ENCODE peak calls at places on chromosomes 13 and 19, in five cellular contexts. Z, P, W, E and G are unnamed samples.

GRCh38 chr19:17687141-17687856 is 855 bp downstream of the UNC13A start:
- DNase-seq in Z (no peak), P (no peak), W (no peak), E (no peak), G (no peak)

GRCh38 chr19:36128392-36128736 is 11.5 kb upstream of the CAPNS1 start:
- DNase-seq in Z (no peak), P (no peak), W (no peak), E (no peak), G (no peak)

GRCh38 chr13:32425158-32425557 is 2.8 kb downstream of the N4BP2L1 start:
- DNase-seq in Z (no peak), P (no peak), W (no peak), E (no peak), G (no peak)

GRCh38 chr19:34686455-34686854 is 9.0 kb downstream of the ZNF302 start:
- DNase-seq in Z (no peak), P (no peak), W (no peak), E (no peak), G (no peak)

GRCh38 chr13:33228645-33229445 is 56.7 kb downstream of the STARD13 start:
- DNase-seq in Z (no peak), P (no peak), W (peak; percentile 57), E (peak; percentile 60), G (no peak)

GRCh38 chr13:49935171-49936084 is 712 bp downstream of the SPRYD7 start:
- DNase-seq in Z (no peak), P (peak; percentile 62), W (no peak), E (peak; percentile 30), G (no peak)

GRCh38 chr13:111922086-111922485 is 144.9 kb upstream of the SOX1 start:
- DNase-seq in Z (no peak), P (no peak), W (no peak), E (no peak), G (no peak)

GRCh38 chr19:14383556-14383897 is 2.3 kb downstream of the ADGRE5 start:
- DNase-seq in Z (no peak), P (no peak), W (no peak), E (peak; percentile 20), G (no peak)

GRCh38 chr13:73303858-73304257 is 245.1 kb downstream of the KLF5 start:
- DNase-seq in Z (no peak), P (no peak), W (no peak), E (no peak), G (peak; percentile 9)

GRCh38 chr19:35731779-35732405 is 10.4 kb downstream of the IGFLR1 start:
- DNase-seq in Z (no peak), P (no peak), W (no peak), E (no peak), G (no peak)

GRCh38 chr19:35447870-35448492 is at the start of gene FFAR2:
- DNase-seq in Z (no peak), P (no peak), W (no peak), E (no peak), G (no peak)

GRCh38 chr19:38190061-38190460 is 34.0 kb downstream of the DPF1 start:
- DNase-seq in Z (no peak), P (no peak), W (no peak), E (no peak), G (no peak)

GRCh38 chr13:108776650-108777049 is 147.2 kb downstream of the MYO16 start:
- DNase-seq in Z (no peak), P (no peak), W (no peak), E (no peak), G (no peak)

GRCh38 chr13:97627566-97627965 is 193.6 kb downstream of the RAP2A start:
- DNase-seq in Z (peak; percentile 10), P (no peak), W (peak; percentile 67), E (no peak), G (peak; percentile 7)

GRCh38 chr19:19489804-19490204 is 25.5 kb downstream of the TSSK6 start:
- DNase-seq in Z (no peak), P (no peak), W (no peak), E (no peak), G (no peak)

GRCh38 chr13:51221674-51222509 is at the start of gene FAM124A:
- DNase-seq in Z (no peak), P (no peak), W (no peak), E (peak; percentile 63), G (no peak)

GRCh38 chr13:28401303-28402056 is 93.4 kb downstream of the FLT1 start:
- DNase-seq in Z (no peak), P (no peak), W (no peak), E (peak; percentile 32), G (peak; percentile 80)

GRCh38 chr13:44904982-44905381 is 84.3 kb downstream of the NUFIP1 start:
- DNase-seq in Z (no peak), P (peak; percentile 38), W (peak; percentile 97), E (no peak), G (peak; percentile 96)

GRCh38 chr19:48445256-48445605 is 552 bp upstream of the GRWD1 start:
- DNase-seq in Z (no peak), P (no peak), W (peak; percentile 81), E (peak; percentile 57), G (peak; percentile 52)

GRCh38 chr19:33948651-33949335 is 152.1 kb downstream of the KCTD15 start:
- DNase-seq in Z (no peak), P (no peak), W (no peak), E (no peak), G (no peak)

GRCh38 chr13:24083722-24084421 is 76.6 kb upstream of the SPATA13 start:
- DNase-seq in Z (no peak), P (no peak), W (no peak), E (no peak), G (no peak)

GRCh38 chr19:15508035-15508710 is at the start of gene CYP4F22:
- DNase-seq in Z (no peak), P (no peak), W (no peak), E (no peak), G (no peak)

GRCh38 chr13:59842507-59842906 is 321.2 kb downstream of the DIAPH3 start:
- DNase-seq in Z (no peak), P (no peak), W (no peak), E (no peak), G (no peak)

GRCh38 chr13:59843040-59843439 is 320.7 kb downstream of the DIAPH3 start:
- DNase-seq in Z (no peak), P (no peak), W (no peak), E (no peak), G (no peak)

GRCh38 chr13:59846845-59847620 is 316.7 kb downstream of the DIAPH3 start:
- DNase-seq in Z (no peak), P (no peak), W (no peak), E (no peak), G (no peak)
- TF ChIP-seq CTCF in Z (no peak), P (no peak), W (no peak), E (no peak), G (no peak)

GRCh38 chr13:96544965-96545364 is 449.3 kb downstream of the OXGR1 start:
- DNase-seq in Z (no peak), P (no peak), W (no peak), E (no peak), G (no peak)
- TF ChIP-seq CTCF in Z (no peak), P (no peak), W (no peak), E (no peak), G (no peak)

DNA sequence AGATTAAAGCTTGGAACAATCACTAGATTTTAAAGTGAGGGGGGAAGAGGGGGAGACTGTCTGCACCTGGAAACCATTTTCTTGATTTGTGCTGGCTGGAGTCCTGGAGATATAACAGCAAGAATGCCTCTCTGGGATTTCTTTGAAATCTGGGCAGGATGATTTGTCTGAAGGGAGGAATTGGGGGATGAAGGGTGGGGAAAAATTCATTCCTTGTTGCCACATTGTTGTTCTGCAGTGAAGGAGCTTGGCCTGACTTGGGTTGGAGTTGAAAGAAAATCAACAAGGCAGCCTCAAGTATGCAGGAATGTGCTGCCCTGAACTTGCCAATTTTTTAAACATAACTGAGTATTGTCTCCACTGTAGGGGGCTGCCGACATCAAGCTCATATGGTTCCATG is 627.6 kb upstream of the KLF12 start:
- DNase-seq in Z (no peak), P (no peak), W (peak; percentile 91), E (no peak), G (no peak)
- TF ChIP-seq CTCF in Z (no peak), P (no peak), W (no peak), E (no peak), G (no peak)

GRCh38 chr19:6802336-6803035 is 30.0 kb downstream of the VAV1 start:
- DNase-seq in Z (peak; percentile 28), P (peak; percentile 53), W (no peak), E (peak; percentile 73), G (no peak)

GRCh38 chr19:6806488-6806887 is 34.0 kb downstream of the VAV1 start:
- DNase-seq in Z (no peak), P (no peak), W (no peak), E (no peak), G (no peak)

GRCh38 chr19:6800991-6801396 is 28.5 kb downstream of the VAV1 start:
- DNase-seq in Z (no peak), P (no peak), W (no peak), E (no peak), G (no peak)

GRCh38 chr19:6803036-6803404 is 30.5 kb downstream of the VAV1 start:
- DNase-seq in Z (no peak), P (no peak), W (no peak), E (no peak), G (no peak)

GRCh38 chr19:6801397-6802086 is 29.0 kb downstream of the VAV1 start:
- DNase-seq in Z (peak; percentile 22), P (peak; percentile 77), W (no peak), E (peak; percentile 78), G (no peak)
- TF ChIP-seq CTCF in Z (no peak), P (no peak), W (no peak), E (no peak), G (no peak)

DNA sequence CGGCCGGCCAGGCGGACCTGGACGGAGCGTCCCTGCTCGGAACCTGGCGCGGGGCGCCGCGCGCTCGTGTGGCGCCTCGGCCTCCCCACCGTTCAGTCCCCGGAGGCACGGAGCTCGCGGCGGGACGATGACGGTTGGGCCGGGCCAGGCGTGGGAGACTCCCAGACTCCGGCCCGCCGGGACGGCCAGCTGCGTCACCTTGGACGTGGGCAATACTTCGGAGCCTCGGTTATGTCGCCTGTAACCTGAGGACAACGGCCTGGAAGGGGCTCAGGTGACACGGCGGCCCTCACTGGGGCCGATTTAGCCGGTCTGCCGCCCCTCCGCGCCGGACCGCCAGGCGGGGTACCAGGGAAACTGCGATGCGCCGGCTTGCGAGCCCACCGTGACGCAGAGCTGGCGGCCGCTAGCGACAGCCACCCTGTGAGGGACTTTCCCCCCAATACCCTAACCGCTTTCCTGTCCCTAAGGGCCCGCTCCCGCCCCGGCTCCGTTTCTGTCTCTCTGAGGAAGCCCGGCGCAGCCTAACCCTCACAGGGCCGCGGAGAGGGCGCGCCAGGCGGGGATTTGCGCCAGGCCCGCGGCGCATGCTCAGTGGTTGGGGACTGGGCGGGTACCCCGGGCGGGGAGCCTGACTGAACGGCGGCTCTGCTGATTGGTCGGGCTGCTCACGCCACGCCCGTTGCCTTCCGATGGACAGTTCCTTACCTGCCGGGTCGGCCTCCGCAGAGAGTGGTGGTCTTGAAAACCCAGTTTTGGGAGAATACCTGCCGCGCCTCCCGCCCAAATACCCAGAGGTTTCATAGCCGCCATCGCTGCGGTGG is 109.5 kb upstream of the DOCK9 start:
- DNase-seq in Z (peak; percentile 33), P (peak; percentile 93), W (peak; percentile 51), E (peak; percentile 97), G (peak; percentile 25)
- TF ChIP-seq CTCF in Z (peak; percentile 16), P (no peak), W (peak; percentile 14), E (no peak), G (peak; percentile 46)